ENCODE peak calls at places on chromosome 4, in four cellular contexts. K is SK-N-MC, F is dorsolateral prefrontal cortex, S is colonic mucosa. R is an unnamed sample.

GRCh38 chr4:108744307-108744706 is 18.5 kb downstream of the ETNPPL start:
- DNase-seq in F (no peak), S (no peak), K (no peak), R (no peak)

GRCh38 chr4:128427832-128428366 is 140.3 kb upstream of the PGRMC2 start:
- DNase-seq in S (peak), K (no peak), F (no peak), R (no peak)

GRCh38 chr4:124486423-124486822 is 226.1 kb downstream of the ANKRD50 start:
- DNase-seq in S (no peak), K (no peak), F (no peak), R (no peak)

GRCh38 chr4:14338206-14338605 is 664.1 kb upstream of the CPEB2 start:
- DNase-seq in F (no peak), K (no peak), S (no peak), R (no peak)

GRCh38 chr4:94561249-94562024 is 109.7 kb downstream of the PDLIM5 start:
- DNase-seq in F (no peak), K (no peak), S (no peak), R (no peak)

GRCh38 chr4:121073672-121074386 is 1.5 kb upstream of the NDNF start:
- DNase-seq in S (peak), F (no peak), K (no peak), R (no peak)

GRCh38 chr4:41538887-41539498 is 1.0 kb downstream of the LIMCH1 start:
- DNase-seq in S (no peak), K (no peak), F (no peak), R (no peak)

GRCh38 chr4:165294907-165295306 is 32.6 kb upstream of the MSMO1 start:
- DNase-seq in F (no peak), S (no peak), K (no peak), R (no peak)

GRCh38 chr4:1207603-1208265 is 35.4 kb upstream of the SPON2 start:
- DNase-seq in K (no peak), F (peak), S (peak), R (peak)

GRCh38 chr4:146062325-146062715 is 113.2 kb upstream of the LSM6 start:
- DNase-seq in S (no peak), K (no peak), F (no peak), R (no peak)

GRCh38 chr4:127501103-127501502 is 131.7 kb upstream of the INTU start:
- DNase-seq in K (no peak), S (no peak), F (no peak), R (no peak)

GRCh38 chr4:13917010-13917409 is 289.5 kb upstream of the BOD1L1 start:
- DNase-seq in K (no peak), S (no peak), F (no peak), R (no peak)

GRCh38 chr4:117560329-117560728 is 474.0 kb upstream of the NDST3 start:
- DNase-seq in K (peak), F (no peak), S (no peak), R (no peak)

GRCh38 chr4:24625091-24625490 is 40.7 kb upstream of the DHX15 start:
- DNase-seq in S (no peak), F (no peak), K (no peak), R (no peak)

GRCh38 chr4:118280501-118281218 is 72.1 kb downstream of the PRSS12 start:
- DNase-seq in S (peak), K (no peak), F (no peak), R (no peak)

GRCh38 chr4:154743683-154744340 is at the start of gene LRAT:
- DNase-seq in F (no peak), K (no peak), S (peak), R (peak)

GRCh38 chr4:40848981-40849380 is 99.2 kb downstream of the NSUN7 start:
- DNase-seq in F (no peak), K (no peak), S (no peak), R (no peak)

GRCh38 chr4:148874331-148874730 is 432.1 kb upstream of the NR3C2 start:
- DNase-seq in S (no peak), F (no peak), K (no peak), R (no peak)

DNA sequence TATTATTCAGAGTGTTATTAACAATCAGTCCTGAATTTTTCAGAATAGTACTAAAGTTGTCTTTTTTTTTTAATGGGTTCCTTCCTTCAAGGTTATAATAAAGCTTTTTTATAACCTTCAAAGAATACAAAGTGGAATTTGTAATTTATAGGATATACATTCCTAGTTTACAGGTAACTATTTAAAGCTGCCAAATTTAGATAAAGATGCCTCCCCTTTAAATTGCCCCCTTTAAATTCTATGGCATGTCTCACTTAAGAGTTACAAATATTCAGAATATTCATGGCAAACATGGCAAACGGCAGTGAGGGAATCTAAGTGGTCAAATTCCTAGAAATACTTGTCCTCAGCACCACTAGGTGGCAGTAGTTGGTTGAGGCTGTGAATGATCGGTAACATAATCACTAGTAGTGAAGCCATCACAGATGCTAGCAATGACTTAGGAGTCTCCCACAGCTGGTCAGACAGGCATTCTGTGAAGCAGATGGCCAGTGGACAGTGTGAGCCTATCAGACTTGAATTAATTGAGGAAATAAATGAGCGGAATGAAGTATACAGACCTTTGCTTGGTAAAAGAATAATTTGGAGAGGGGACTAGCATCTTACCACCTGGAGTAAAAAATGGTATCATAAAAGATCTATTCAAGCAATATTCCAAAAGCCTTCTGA is 86.4 kb downstream of the CBR4 start:
- DNase-seq in F (no peak), S (peak), K (peak), R (no peak)
- H3K27ac ChIP-seq in F (no peak), S (no peak), K (no peak), R (no peak)

GRCh38 chr4:164177753-164178152 is 576.2 kb upstream of the SMIM31 start:
- DNase-seq in F (no peak), S (no peak), K (no peak), R (no peak)

GRCh38 chr4:164177186-164177585 is 576.7 kb upstream of the SMIM31 start:
- DNase-seq in S (no peak), K (no peak), F (no peak), R (no peak)
- H3K27ac ChIP-seq in S (no peak), K (no peak), F (peak), R (peak)

DNA sequence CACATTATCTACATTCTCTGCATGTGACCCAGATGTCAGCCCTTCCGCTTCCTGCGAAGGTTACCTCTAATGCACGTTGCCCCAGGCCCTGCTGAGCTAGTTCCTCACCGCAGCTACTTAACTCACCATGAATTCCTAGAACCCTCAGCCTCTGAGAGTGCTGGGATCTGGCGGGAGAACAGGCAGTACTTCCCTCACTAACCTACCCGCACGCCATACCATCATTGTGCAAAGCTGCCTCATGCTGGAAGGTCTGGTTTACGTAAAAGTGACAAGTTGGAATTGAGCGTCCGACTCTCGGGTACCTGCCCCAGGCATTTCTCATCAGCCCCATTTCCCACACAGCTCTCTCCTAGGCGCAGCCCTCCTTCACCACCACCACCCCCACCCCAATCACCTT is 6.3 kb downstream of the SLC25A4 start:
- DNase-seq in F (no peak), K (no peak), S (no peak), R (no peak)
- H3K27ac ChIP-seq in F (no peak), K (no peak), S (no peak), R (no peak)

GRCh38 chr4:8028368-8028767 is 88.7 kb upstream of the AFAP1 start:
- DNase-seq in S (no peak), K (no peak), F (no peak), R (no peak)
- H3K27ac ChIP-seq in S (no peak), K (no peak), F (no peak), R (no peak)

GRCh38 chr4:169985881-169986280 is 40.3 kb downstream of the MFAP3L start:
- DNase-seq in S (no peak), F (no peak), K (no peak), R (no peak)
- H3K27ac ChIP-seq in S (no peak), F (peak), K (no peak), R (peak)

GRCh38 chr4:152257601-152258066 is 278.3 kb downstream of the FBXW7 start:
- DNase-seq in S (no peak), K (no peak), F (no peak), R (no peak)
- H3K27ac ChIP-seq in S (no peak), K (no peak), F (no peak), R (no peak)

DNA sequence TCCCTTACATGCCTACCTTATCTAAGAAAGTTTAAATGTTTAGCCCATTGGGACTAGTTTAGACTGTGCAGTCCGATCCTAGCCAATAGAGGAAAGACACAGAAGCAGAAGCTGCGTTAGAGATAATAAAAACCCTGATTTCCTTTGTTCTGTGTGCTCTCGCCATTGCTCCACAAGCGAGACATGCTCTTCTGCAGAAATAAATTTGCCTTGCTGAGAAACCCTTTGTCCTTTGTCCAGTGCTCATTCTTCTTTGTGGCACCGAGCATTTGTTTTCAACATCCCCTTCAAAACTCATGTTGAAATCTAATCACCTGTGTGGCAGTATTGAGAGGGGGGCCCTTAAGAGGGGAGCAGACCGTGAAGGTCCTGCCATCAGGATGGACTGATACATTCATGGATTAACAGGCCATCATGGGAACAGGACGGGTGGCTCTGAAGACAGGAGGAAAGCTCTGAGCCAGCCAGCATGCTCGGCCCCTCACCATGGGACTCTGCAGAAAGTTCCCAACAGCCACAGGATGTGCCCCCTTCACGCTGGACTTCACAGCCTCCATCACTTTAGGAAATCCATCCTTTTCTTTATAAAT is 94.5 kb downstream of the ABLIM2 start:
- DNase-seq in S (no peak), F (no peak), K (no peak), R (no peak)
- H3K27ac ChIP-seq in S (no peak), F (no peak), K (no peak), R (no peak)

GRCh38 chr4:185837415-185838103 is 25.6 kb upstream of the SORBS2 start:
- DNase-seq in K (no peak), F (no peak), S (no peak), R (no peak)
- H3K27ac ChIP-seq in K (no peak), F (peak), S (no peak), R (no peak)

R was measured in substantia nigra.